ENCODE peak calls at places on chromosomes 5 and 9, in six cellular contexts. Y is H9; J is breast epithelium; C is effector memory CD4-positive, alpha-beta T cell; U is ovary; B is CD4-positive, alpha-beta T cell. F is an unnamed sample. For H3K27me3, the result is how much of the 10 kb centered on the place peaks cover.

GRCh38 chr9:123251741-123252140 is 16.6 kb downstream of the STRBP start:
- DNase-seq in Y (no peak), J (no peak), C (no peak), U (no peak), B (no peak), F (no peak)

GRCh38 chr9:1273859-1274258 is 223.7 kb downstream of the DMRT2 start:
- DNase-seq in Y (no peak), J (no peak), C (no peak), U (no peak), B (no peak), F (no peak)

GRCh38 chr5:180194410-180195345 is 14.3 kb downstream of the RASGEF1C start:
- DNase-seq in Y (peak), J (no peak), C (no peak), U (no peak), B (no peak), F (peak)

GRCh38 chr9:37650873-37651768 is at the start of gene FRMPD1:
- DNase-seq in Y (peak), J (peak), C (peak), U (peak), B (peak), F (peak)

GRCh38 chr9:34568783-34569182 is 20.7 kb downstream of the CNTFR start:
- DNase-seq in Y (no peak), J (no peak), C (no peak), U (no peak), B (no peak), F (no peak)

GRCh38 chr5:159877894-159878448 is 38.3 kb upstream of the ADRA1B start:
- DNase-seq in Y (no peak), J (no peak), C (no peak), U (peak), B (no peak), F (peak)

GRCh38 chr5:81675420-81675819 is 75.5 kb downstream of the SSBP2 start:
- DNase-seq in Y (no peak), J (no peak), C (no peak), U (no peak), B (no peak), F (no peak)

GRCh38 chr9:18250051-18250450 is 223.9 kb upstream of the ADAMTSL1 start:
- DNase-seq in Y (no peak), J (no peak), C (no peak), U (no peak), B (no peak), F (no peak)

GRCh38 chr9:96413312-96414221 is 4.6 kb downstream of the ZNF367 start:
- DNase-seq in Y (no peak), J (no peak), C (no peak), U (no peak), B (peak), F (no peak)

GRCh38 chr5:131263648-131264452 is at the start of gene CDC42SE2:
- DNase-seq in Y (peak), J (peak), C (peak), U (peak), B (peak), F (peak)

GRCh38 chr5:132821791-132822190 is 8.7 kb downstream of the SHROOM1 start:
- DNase-seq in Y (no peak), J (no peak), C (no peak), U (no peak), B (no peak), F (no peak)

GRCh38 chr9:124108216-124108615 is 96.6 kb downstream of the LHX2 start:
- DNase-seq in Y (no peak), J (no peak), C (no peak), U (no peak), B (no peak), F (no peak)

GRCh38 chr9:83362341-83362995 is 175.7 kb downstream of the FRMD3 start:
- DNase-seq in Y (no peak), J (no peak), C (no peak), U (no peak), B (no peak), F (no peak)

GRCh38 chr5:143066556-143067281 is 296.5 kb downstream of the ARHGAP26 start:
- DNase-seq in Y (no peak), J (no peak), C (no peak), U (no peak), B (no peak), F (no peak)

GRCh38 chr5:55603947-55604346 is 69.2 kb upstream of the PLPP1 start:
- DNase-seq in Y (no peak), J (no peak), C (no peak), U (no peak), B (no peak), F (peak)

GRCh38 chr5:105953616-105954015 is 1717.1 kb downstream of the EFNA5 start:
- DNase-seq in Y (no peak), J (no peak), C (no peak), U (no peak), B (no peak), F (no peak)

GRCh38 chr9:93620041-93620506 is 43.7 kb downstream of the PHF2 start:
- DNase-seq in Y (peak), J (no peak), C (no peak), U (no peak), B (no peak), F (no peak)

GRCh38 chr9:107739601-107740082 is 250.1 kb upstream of the KLF4 start:
- DNase-seq in Y (no peak), J (peak), C (no peak), U (peak), B (no peak), F (peak)

GRCh38 chr5:174777545-174777944 is 53.2 kb downstream of the MSX2 start:
- DNase-seq in Y (no peak), J (no peak), C (no peak), U (no peak), B (no peak), F (no peak)

GRCh38 chr9:68555416-68555815 is 14.7 kb upstream of the TMEM252 start:
- DNase-seq in Y (no peak), J (no peak), C (no peak), U (no peak), B (no peak), F (no peak)

GRCh38 chr5:176492431-176492830 is 44.2 kb downstream of the FAF2 start:
- DNase-seq in Y (no peak), J (no peak), C (no peak), U (no peak), B (no peak), F (no peak)

GRCh38 chr9:95077766-95078382 is 239.6 kb downstream of the FANCC start:
- DNase-seq in Y (no peak), J (no peak), C (no peak), U (no peak), B (no peak), F (no peak)

GRCh38 chr5:142296914-142297417 is 27.9 kb downstream of the SPRY4 start:
- DNase-seq in Y (no peak), J (no peak), C (no peak), U (no peak), B (no peak), F (no peak)

GRCh38 chr5:134084166-134084565 is 30.3 kb upstream of the TCF7 start:
- DNase-seq in Y (no peak), J (no peak), C (no peak), U (no peak), B (no peak), F (no peak)

GRCh38 chr5:65247594-65247993 is 234.1 kb downstream of the ADAMTS6 start:
- DNase-seq in Y (no peak), J (no peak), C (no peak), U (no peak), B (no peak), F (no peak)

GRCh38 chr5:36606437-36607113 is at the start of gene SLC1A3:
- DNase-seq in Y (peak), J (no peak), C (no peak), U (peak), B (no peak), F (peak)

GRCh38 chr9:136603216-136603615 is 57.4 kb upstream of the NOTCH1 start:
- DNase-seq in Y (no peak), J (no peak), C (no peak), U (no peak), B (no peak), F (no peak)

GRCh38 chr5:133831506-133832224 is 136.8 kb downstream of the C5orf15 start:
- DNase-seq in Y (no peak), J (no peak), C (no peak), U (no peak), B (no peak), F (no peak)

GRCh38 chr9:20573023-20573422 is 49.3 kb downstream of the MLLT3 start:
- DNase-seq in Y (no peak), J (no peak), C (no peak), U (no peak), B (no peak), F (no peak)

GRCh38 chr5:172595591-172596455 is 45.2 kb upstream of the NEURL1B start:
- DNase-seq in Y (no peak), J (no peak), C (no peak), U (no peak), B (no peak), F (no peak)

GRCh38 chr9:114655689-114656088 is 1.9 kb downstream of the TEX53 start:
- DNase-seq in Y (no peak), J (no peak), C (no peak), U (no peak), B (no peak), F (no peak)

GRCh38 chr5:77168884-77169254 is 41.6 kb upstream of the PDE8B start:
- DNase-seq in Y (no peak), J (peak), C (no peak), U (no peak), B (no peak), F (peak)

GRCh38 chr5:5969942-5970483 is 408.3 kb downstream of the MED10 start:
- DNase-seq in Y (no peak), J (no peak), C (no peak), U (no peak), B (no peak), F (no peak)

GRCh38 chr9:116027096-116027495 is 126.5 kb upstream of the PAPPA start:
- DNase-seq in Y (no peak), J (no peak), C (no peak), U (no peak), B (no peak), F (no peak)

GRCh38 chr9:95857122-95857521 is 18.4 kb upstream of the ERCC6L2 start:
- DNase-seq in Y (no peak), J (no peak), C (no peak), U (no peak), B (no peak), F (no peak)

GRCh38 chr5:84433461-84433860 is 48.8 kb upstream of the EDIL3 start:
- DNase-seq in Y (no peak), J (no peak), C (no peak), U (no peak), B (no peak), F (no peak)

GRCh38 chr9:17614929-17615328 is 36.1 kb downstream of the SH3GL2 start:
- DNase-seq in Y (no peak), J (no peak), C (no peak), U (no peak), B (no peak), F (no peak)

GRCh38 chr5:1153428-1153827 is 41.6 kb upstream of the SLC12A7 start:
- DNase-seq in Y (no peak), J (no peak), C (no peak), U (no peak), B (no peak), F (no peak)

GRCh38 chr5:96881511-96882115 is 5.3 kb downstream of the ERAP2 start:
- DNase-seq in Y (no peak), J (no peak), C (no peak), U (no peak), B (no peak), F (no peak)
- H3K27ac ChIP-seq in Y (no peak), J (no peak), C (no peak), U (no peak), B (no peak), F (no peak)

GRCh38 chr5:93246093-93246855 is 334.7 kb downstream of the NR2F1-AS1 start:
- DNase-seq in Y (no peak), J (no peak), C (no peak), U (peak), B (no peak), F (peak)

GRCh38 chr5:93250431-93250830 is 330.6 kb downstream of the NR2F1-AS1 start:
- DNase-seq in Y (no peak), J (no peak), C (no peak), U (no peak), B (no peak), F (no peak)

GRCh38 chr5:93245226-93245625 is 335.8 kb downstream of the NR2F1-AS1 start:
- DNase-seq in Y (no peak), J (no peak), C (no peak), U (no peak), B (no peak), F (no peak)

GRCh38 chr5:93249651-93250289 is 331.2 kb downstream of the NR2F1-AS1 start:
- DNase-seq in Y (no peak), J (no peak), C (no peak), U (no peak), B (no peak), F (peak)

GRCh38 chr5:93247126-93247525 is 333.9 kb downstream of the NR2F1-AS1 start:
- DNase-seq in Y (no peak), J (no peak), C (no peak), U (no peak), B (no peak), F (no peak)
- H3K27me3 ChIP-seq in Y (under half), J (under half), C (under half), U (under half), B (under half), F (under half)

GRCh38 chr9:4506490-4506889 is 16.2 kb downstream of the SLC1A1 start:
- DNase-seq in Y (no peak), J (no peak), C (no peak), U (no peak), B (no peak), F (no peak)

GRCh38 chr9:4507731-4508130 is 17.5 kb downstream of the SLC1A1 start:
- DNase-seq in Y (no peak), J (no peak), C (no peak), U (no peak), B (no peak), F (no peak)

GRCh38 chr9:4508907-4509589 is 18.8 kb downstream of the SLC1A1 start:
- DNase-seq in Y (no peak), J (no peak), C (no peak), U (no peak), B (no peak), F (no peak)

GRCh38 chr9:4508246-4508906 is 18.1 kb downstream of the SLC1A1 start:
- DNase-seq in Y (no peak), J (no peak), C (no peak), U (no peak), B (no peak), F (no peak)

DNA sequence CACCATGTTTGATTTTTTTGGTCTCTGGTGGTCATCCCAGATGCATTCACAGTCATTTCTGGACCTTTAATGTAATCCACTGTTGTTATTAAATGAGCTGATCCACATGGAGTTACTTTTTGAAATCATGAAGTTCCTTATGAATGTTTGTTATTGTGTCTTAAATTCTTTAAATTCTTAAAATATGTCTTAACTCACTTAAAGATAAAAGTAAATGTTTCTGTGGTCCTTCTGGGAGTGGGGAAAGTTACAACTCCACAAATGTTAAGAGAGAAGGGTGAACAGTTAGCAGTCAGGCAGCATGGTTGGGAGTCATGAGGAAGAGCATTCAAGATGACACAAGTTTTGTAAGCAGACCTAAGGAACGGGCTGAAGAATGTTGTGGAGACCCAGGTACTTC is 17.0 kb downstream of the SLC1A1 start:
- DNase-seq in Y (no peak), J (no peak), C (no peak), U (no peak), B (no peak), F (no peak)
- H3K27ac ChIP-seq in Y (no peak), J (no peak), C (no peak), U (no peak), B (no peak), F (no peak)

GRCh38 chr9:88534456-88535225 is at the start of gene NXNL2:
- DNase-seq in Y (peak), J (peak), C (no peak), U (peak), B (peak), F (peak)
- H3K27me3 ChIP-seq in Y (under half), J (under half), C (under half), U (under half), B (under half), F (under half)

GRCh38 chr5:167065784-167066183 is 1225.7 kb upstream of the WWC1 start:
- DNase-seq in Y (no peak), J (no peak), C (no peak), U (no peak), B (no peak), F (no peak)
- H3K27ac ChIP-seq in Y (no peak), J (no peak), C (no peak), U (no peak), B (no peak), F (no peak)

GRCh38 chr9:132583584-132584304 is 1.3 kb downstream of the BARHL1 start:
- DNase-seq in Y (no peak), J (no peak), C (no peak), U (no peak), B (no peak), F (no peak)
- H3K27me3 ChIP-seq in Y (half or more), J (under half), C (half or more), U (under half), B (half or more), F (under half)

DNA sequence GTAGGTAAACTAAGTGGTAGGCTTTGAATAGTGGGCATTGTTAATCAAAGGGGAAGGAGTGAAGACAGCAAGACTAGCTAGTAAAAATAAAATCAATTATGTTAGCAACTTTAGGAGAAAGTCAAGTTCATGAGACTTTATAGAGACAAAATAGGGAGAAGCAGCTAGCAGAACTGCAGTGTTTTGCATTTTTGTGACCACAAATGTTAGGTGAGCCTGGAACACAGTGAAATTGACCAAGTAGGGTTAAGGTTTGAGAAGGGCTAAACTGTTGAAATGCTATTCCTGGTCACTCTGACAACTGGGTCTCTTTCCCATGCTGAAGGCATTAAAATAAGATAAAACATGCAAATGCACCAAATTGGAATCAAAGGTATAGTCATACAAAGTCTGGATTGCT is 13.0 kb downstream of the SEC61B start:
- DNase-seq in Y (no peak), J (no peak), C (no peak), U (no peak), B (no peak), F (no peak)
- H3K27ac ChIP-seq in Y (no peak), J (no peak), C (no peak), U (no peak), B (no peak), F (no peak)

GRCh38 chr9:133276923-133277322 is 1.9 kb upstream of the ABO start:
- DNase-seq in Y (no peak), J (no peak), C (no peak), U (no peak), B (no peak), F (no peak)
- H3K27me3 ChIP-seq in Y (under half), J (under half), C (under half), U (under half), B (under half), F (under half)

DNA sequence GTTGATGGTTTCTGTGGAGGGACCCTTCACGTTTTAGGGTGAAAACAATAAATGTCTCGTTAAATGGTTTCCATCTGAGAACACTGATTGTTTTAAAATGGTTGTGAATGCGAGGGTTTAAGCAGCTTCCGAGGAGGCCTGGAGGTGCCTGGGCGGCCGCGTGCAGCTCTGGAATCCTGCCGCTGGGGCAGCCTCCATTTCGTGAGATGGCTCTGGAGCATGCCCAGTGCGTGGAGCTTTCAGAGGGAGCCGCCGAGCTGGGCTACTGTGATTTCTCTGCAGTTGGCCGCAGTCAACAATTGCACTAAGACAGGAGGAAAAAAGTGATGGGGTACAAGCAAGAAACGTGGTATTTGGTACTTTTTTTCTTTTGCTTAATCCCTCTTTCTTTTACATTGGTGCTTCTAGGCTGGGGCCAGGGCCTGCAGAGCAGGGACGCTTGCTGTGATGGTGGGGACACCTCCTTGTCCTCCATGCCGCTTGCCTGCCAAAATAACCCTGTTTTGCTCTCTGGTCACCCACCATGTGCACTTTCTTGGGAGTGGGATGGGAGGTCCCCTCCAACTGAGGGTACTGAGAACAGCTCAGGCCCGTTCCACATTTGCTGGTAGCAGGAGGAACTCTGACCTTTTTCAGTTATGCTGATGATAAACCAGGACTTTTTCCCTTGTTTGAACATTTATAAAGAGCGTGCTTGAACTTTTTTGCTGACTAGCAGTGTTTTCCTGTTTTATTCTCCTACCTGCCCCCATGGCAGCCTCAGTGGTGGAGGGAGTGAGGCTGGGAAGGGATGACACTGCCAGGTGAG is 47.1 kb downstream of the EHMT1 start:
- DNase-seq in Y (peak), J (no peak), C (no peak), U (peak), B (no peak), F (peak)
- H3K27ac ChIP-seq in Y (peak), J (peak), C (no peak), U (peak), B (no peak), F (no peak)